ENCODE peak calls at places on chromosomes 4 and X, in ten cellular contexts. B is colonic mucosa, A is endodermal cell, G is MM.1S, H is GM23248, M is K562, E is PC-3, Y is HCT116, L is mammary epithelial cell, C is astrocyte. Q is an unnamed sample. For H3K4me1, the result is how much of the 10 kb centered on the place peaks cover.

GRCh38 chrX:118239471-118239870 is 106.4 kb upstream of the WDR44 start:
- DNase-seq in B (no peak), A (no peak), G (no peak), H (peak), M (no peak), E (no peak), Y (no peak), L (no peak), C (peak), Q (peak)

GRCh38 chrX:20472148-20472547 is 205.4 kb upstream of the RPS6KA3 start:
- DNase-seq in B (no peak), A (no peak), G (no peak), H (no peak), M (no peak), E (no peak), Y (no peak), L (no peak), C (no peak), Q (no peak)

GRCh38 chrX:38494239-38494823 is 67.0 kb upstream of the TSPAN7 start:
- DNase-seq in B (no peak), A (no peak), G (no peak), H (no peak), M (no peak), E (no peak), Y (no peak), L (no peak), C (no peak), Q (no peak)

GRCh38 chrX:71222929-71223328 is at the start of gene GJB1:
- DNase-seq in B (no peak), A (no peak), G (no peak), H (no peak), M (no peak), E (no peak), Y (no peak), L (no peak), C (no peak), Q (no peak)

GRCh38 chr4:93065790-93066189 is 762.0 kb downstream of the GRID2 start:
- DNase-seq in B (no peak), A (no peak), G (peak), H (no peak), M (no peak), E (no peak), Y (no peak), L (no peak), C (no peak), Q (no peak)

GRCh38 chrX:2425281-2426071 is 75.3 kb downstream of the DHRSX start:
- DNase-seq in B (no peak), A (peak), G (no peak), H (no peak), M (no peak), E (no peak), Y (no peak), L (no peak), C (peak), Q (peak)

GRCh38 chr4:53306729-53307128 is 59.1 kb downstream of the SCFD2 start:
- DNase-seq in B (no peak), A (no peak), G (no peak), H (peak), M (no peak), E (peak), Y (no peak), L (no peak), C (peak), Q (peak)

GRCh38 chrX:143994206-143994605 is 110.3 kb downstream of the UBE2NL start:
- DNase-seq in B (no peak), A (no peak), G (no peak), H (no peak), M (no peak), E (peak), Y (no peak), L (peak), C (no peak), Q (no peak)

GRCh38 chr4:71366776-71367175 is 28.0 kb downstream of the SLC4A4 start:
- DNase-seq in B (no peak), A (no peak), G (no peak), H (no peak), M (no peak), E (no peak), Y (no peak), L (no peak), C (no peak), Q (no peak)

GRCh38 chrX:150546711-150547153 is 21.7 kb upstream of the MTM1 start:
- DNase-seq in B (no peak), A (no peak), G (no peak), H (peak), M (no peak), E (no peak), Y (no peak), L (no peak), C (no peak), Q (no peak)

GRCh38 chrX:150548684-150549083 is 19.7 kb upstream of the MTM1 start:
- DNase-seq in B (no peak), A (no peak), G (no peak), H (peak), M (no peak), E (peak), Y (no peak), L (peak), C (peak), Q (peak)

GRCh38 chrX:150544835-150545790 is 23.3 kb upstream of the MTM1 start:
- DNase-seq in B (no peak), A (no peak), G (no peak), H (no peak), M (no peak), E (no peak), Y (no peak), L (no peak), C (no peak), Q (no peak)

GRCh38 chrX:150548251-150548650 is 20.2 kb upstream of the MTM1 start:
- DNase-seq in B (no peak), A (no peak), G (no peak), H (no peak), M (no peak), E (no peak), Y (no peak), L (no peak), C (no peak), Q (no peak)

GRCh38 chrX:150547511-150548115 is 20.8 kb upstream of the MTM1 start:
- DNase-seq in B (peak), A (peak), G (peak), H (peak), M (peak), E (no peak), Y (no peak), L (no peak), C (peak), Q (peak)
- H3K4me3 ChIP-seq in B (peak), A (no peak), G (peak), H (peak), M (no peak), E (no peak), Y (no peak), L (no peak), C (peak), Q (peak)

DNA sequence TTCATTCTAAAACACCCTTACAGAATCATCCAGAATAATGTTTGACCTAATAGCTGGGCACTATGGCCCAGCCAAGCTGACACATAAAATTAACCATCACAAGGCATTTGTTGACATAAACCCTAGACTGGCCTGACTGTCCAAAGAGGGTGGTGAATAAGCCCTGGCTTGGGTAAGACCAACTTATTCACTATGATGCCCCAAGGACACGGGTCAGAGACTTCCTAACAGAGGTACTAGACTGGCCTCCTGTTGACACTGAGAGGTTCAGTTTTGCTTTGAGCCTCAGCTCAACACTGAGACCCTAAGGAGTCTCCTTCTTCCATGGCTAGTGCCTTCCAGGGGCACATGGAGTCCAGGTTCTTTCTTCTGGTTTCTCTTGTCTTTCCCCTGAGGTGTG is 21.3 kb downstream of the FGF2 start:
- DNase-seq in B (no peak), A (no peak), G (no peak), H (peak), M (no peak), E (no peak), Y (no peak), L (no peak), C (no peak), Q (no peak)
- H3K4me1 ChIP-seq in B (under half), A (under half), G (under half), H (half or more), M (under half), E (under half), Y (under half), L (under half), C (under half), Q (under half)

GRCh38 chr4:183637461-183637860 is 21.5 kb downstream of the RWDD4 start:
- DNase-seq in B (no peak), A (no peak), G (no peak), H (peak), M (no peak), E (peak), Y (no peak), L (peak), C (peak), Q (peak)

GRCh38 chr4:183636923-183637322 is 22.1 kb downstream of the RWDD4 start:
- DNase-seq in B (peak), A (no peak), G (no peak), H (peak), M (no peak), E (peak), Y (no peak), L (no peak), C (peak), Q (peak)

GRCh38 chr4:183635737-183636136 is 23.2 kb downstream of the RWDD4 start:
- DNase-seq in B (no peak), A (no peak), G (no peak), H (no peak), M (no peak), E (no peak), Y (no peak), L (no peak), C (no peak), Q (no peak)

GRCh38 chr4:183635333-183635732 is 23.7 kb downstream of the RWDD4 start:
- DNase-seq in B (no peak), A (peak), G (no peak), H (no peak), M (no peak), E (no peak), Y (no peak), L (no peak), C (no peak), Q (no peak)

GRCh38 chr4:183636488-183636887 is 22.5 kb downstream of the RWDD4 start:
- DNase-seq in B (no peak), A (peak), G (no peak), H (no peak), M (no peak), E (peak), Y (no peak), L (no peak), C (no peak), Q (no peak)
- H3K9ac ChIP-seq in B (no peak), A (no peak), G (no peak), H (no peak), M (no peak), E (peak), Y (no peak), L (no peak), C (peak), Q (no peak)

GRCh38 chr4:80266902-80267380 is 477 bp downstream of the FGF5 start:
- DNase-seq in B (no peak), A (no peak), G (no peak), H (peak), M (peak), E (peak), Y (no peak), L (peak), C (peak), Q (peak)
- H3K4me3 ChIP-seq in B (peak), A (peak), G (peak), H (peak), M (peak), E (peak), Y (no peak), L (peak), C (peak), Q (peak)

GRCh38 chr4:1783011-1783410 is 10.1 kb upstream of the FGFR3 start:
- DNase-seq in B (no peak), A (no peak), G (no peak), H (no peak), M (no peak), E (no peak), Y (no peak), L (no peak), C (no peak), Q (no peak)
- H3K4me1 ChIP-seq in B (under half), A (under half), G (under half), H (under half), M (half or more), E (under half), Y (under half), L (under half), C (under half), Q (under half)

GRCh38 chr4:56531149-56531770 is 25.7 kb downstream of the ARL9 start:
- DNase-seq in B (no peak), A (no peak), G (no peak), H (peak), M (no peak), E (no peak), Y (no peak), L (no peak), C (no peak), Q (no peak)
- H3K9ac ChIP-seq in B (no peak), A (peak), G (no peak), H (peak), M (peak), E (peak), Y (no peak), L (peak), C (peak), Q (peak)

DNA sequence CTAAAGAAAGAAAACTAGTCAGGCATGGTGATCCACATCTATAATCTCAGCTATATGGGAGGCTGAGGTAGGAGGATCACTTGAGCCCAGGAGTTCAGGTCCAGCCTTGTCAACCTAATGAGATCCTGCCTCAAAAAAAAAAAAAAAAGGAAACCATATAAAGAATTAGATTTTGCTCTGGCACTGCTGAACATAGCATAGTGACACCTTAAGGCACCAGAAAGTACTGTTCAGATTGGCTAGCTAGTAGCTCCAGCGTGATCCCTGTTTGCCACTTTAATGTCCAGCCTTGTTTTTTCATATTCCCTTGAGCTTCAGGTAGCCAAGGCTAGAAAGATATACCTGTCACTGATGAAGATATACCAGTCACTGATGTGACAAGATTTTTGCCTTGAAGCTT is 34.1 kb downstream of the EXOC1 start:
- DNase-seq in B (no peak), A (no peak), G (no peak), H (peak), M (no peak), E (peak), Y (no peak), L (no peak), C (no peak), Q (no peak)
- H3K4me3 ChIP-seq in B (no peak), A (no peak), G (no peak), H (no peak), M (no peak), E (no peak), Y (no peak), L (no peak), C (no peak), Q (no peak)